ENCODE peak calls at places on chromosomes 6 and 20, in five cellular contexts. Z is heart left ventricle, G is IMR-90, E is uterus, L is adrenal gland. Q is an unnamed sample.

GRCh38 chr6:167050903-167051302 is 51.7 kb downstream of the CEP43 start:
- DNase-seq in L (no peak), E (no peak), G (no peak), Z (no peak), Q (no peak)

GRCh38 chr20:50916934-50917333 is 14.3 kb downstream of the ADNP start:
- DNase-seq in Z (no peak), L (no peak), E (no peak), G (no peak), Q (no peak)

GRCh38 chr20:60583741-60584140 is 625.5 kb downstream of the CDH26 start:
- DNase-seq in G (no peak), Z (no peak), L (no peak), E (no peak), Q (no peak)

GRCh38 chr6:128179890-128180440 is 279.1 kb upstream of the THEMIS start:
- DNase-seq in E (no peak), L (no peak), G (no peak), Z (no peak), Q (no peak)

GRCh38 chr6:152981989-152982767 is 663 bp downstream of the FBXO5 start:
- DNase-seq in L (peak; percentile 51), G (no peak), Z (peak; percentile 25), E (peak; percentile 43), Q (no peak)

GRCh38 chr6:159984268-159984786 is 15.4 kb downstream of the IGF2R start:
- DNase-seq in G (peak; percentile 93), Z (no peak), L (no peak), E (no peak), Q (no peak)

GRCh38 chr6:35392111-35392702 is 49.8 kb downstream of the PPARD start:
- DNase-seq in Z (no peak), G (no peak), E (no peak), L (no peak), Q (peak; percentile 89)

GRCh38 chr6:7298113-7298512 is 14.9 kb downstream of the SSR1 start:
- DNase-seq in G (no peak), E (no peak), Z (no peak), L (no peak), Q (no peak)

GRCh38 chr20:17627101-17627950 is 54.7 kb downstream of the RRBP1 start:
- DNase-seq in Z (no peak), G (no peak), L (no peak), E (peak; percentile 15), Q (peak; percentile 42)

GRCh38 chr6:98764378-98764911 is 69.9 kb upstream of the POU3F2 start:
- DNase-seq in Z (no peak), L (no peak), G (peak; percentile 0), E (no peak), Q (no peak)
- H3K4me3 ChIP-seq in Z (peak overlapping the region; percentile 8), L (no peak overlapping the region), G (peak overlapping the region; percentile 67), E (no peak overlapping the region), Q (no peak overlapping the region)

GRCh38 chr6:17394192-17394611 is 807 bp downstream of the CAP2 start:
- DNase-seq in L (peak; percentile 52), G (peak; percentile 79), Z (peak; percentile 42), E (peak; percentile 50), Q (no peak)

GRCh38 chr6:17396256-17396655 is 2.9 kb downstream of the CAP2 start:
- DNase-seq in G (no peak), Z (no peak), L (no peak), E (no peak), Q (no peak)

GRCh38 chr6:17392978-17393334 is 439 bp upstream of the CAP2 start:
- DNase-seq in Z (no peak), E (no peak), G (no peak), L (no peak), Q (no peak)

GRCh38 chr6:17395112-17395511 is 1.7 kb downstream of the CAP2 start:
- DNase-seq in Z (no peak), E (no peak), L (no peak), G (no peak), Q (no peak)

GRCh38 chr6:17393335-17394191 is at the start of gene CAP2:
- DNase-seq in Z (peak; percentile 76), E (peak; percentile 59), L (peak; percentile 63), G (peak; percentile 59), Q (peak; percentile 60)
- TF ChIP-seq POLR2A in Z (no peak), E (no peak), L (peak; percentile 26), G (peak; percentile 39), Q (no peak)

GRCh38 chr20:3765171-3765887 is 2.2 kb downstream of the ADISSP start:
- DNase-seq in L (no peak), Z (peak; percentile 63), G (no peak), E (no peak), Q (no peak)
- H3K4me3 ChIP-seq in L (no peak overlapping the region), Z (peak overlapping the region; percentile 69), G (no peak overlapping the region), E (no peak overlapping the region), Q (no peak overlapping the region)

DNA sequence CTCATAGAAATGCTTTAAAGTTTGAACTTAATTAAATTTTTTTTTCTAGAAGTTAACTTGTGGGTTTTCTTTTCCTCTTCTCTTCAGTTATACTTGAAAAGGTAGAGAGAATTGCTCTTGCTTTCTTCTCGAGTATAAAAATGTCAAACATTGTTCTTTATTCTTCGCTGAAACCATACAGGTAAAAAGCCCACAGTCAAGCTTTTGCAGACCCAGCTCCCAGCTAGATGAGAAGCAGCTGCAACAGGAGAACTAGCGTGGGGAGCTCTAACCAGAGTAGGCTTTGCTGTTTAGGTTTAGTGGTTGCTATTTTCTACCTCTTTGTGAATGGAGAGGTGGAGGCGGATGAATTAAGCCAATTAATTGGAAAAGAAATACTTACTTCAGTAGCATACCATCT is 102.7 kb downstream of the JARID2 start:
- DNase-seq in Z (no peak), L (no peak), G (no peak), E (no peak), Q (no peak)
- TF ChIP-seq POLR2A in Z (no peak), L (no peak), G (no peak), E (no peak), Q (no peak)

GRCh38 chr6:105839266-105839665 is 246.9 kb upstream of the PRDM1 start:
- DNase-seq in L (no peak), G (peak; percentile 19), E (no peak), Z (no peak), Q (no peak)
- H3K4me3 ChIP-seq in L (no peak overlapping the region), G (no peak overlapping the region), E (no peak overlapping the region), Z (no peak overlapping the region), Q (no peak overlapping the region)

DNA sequence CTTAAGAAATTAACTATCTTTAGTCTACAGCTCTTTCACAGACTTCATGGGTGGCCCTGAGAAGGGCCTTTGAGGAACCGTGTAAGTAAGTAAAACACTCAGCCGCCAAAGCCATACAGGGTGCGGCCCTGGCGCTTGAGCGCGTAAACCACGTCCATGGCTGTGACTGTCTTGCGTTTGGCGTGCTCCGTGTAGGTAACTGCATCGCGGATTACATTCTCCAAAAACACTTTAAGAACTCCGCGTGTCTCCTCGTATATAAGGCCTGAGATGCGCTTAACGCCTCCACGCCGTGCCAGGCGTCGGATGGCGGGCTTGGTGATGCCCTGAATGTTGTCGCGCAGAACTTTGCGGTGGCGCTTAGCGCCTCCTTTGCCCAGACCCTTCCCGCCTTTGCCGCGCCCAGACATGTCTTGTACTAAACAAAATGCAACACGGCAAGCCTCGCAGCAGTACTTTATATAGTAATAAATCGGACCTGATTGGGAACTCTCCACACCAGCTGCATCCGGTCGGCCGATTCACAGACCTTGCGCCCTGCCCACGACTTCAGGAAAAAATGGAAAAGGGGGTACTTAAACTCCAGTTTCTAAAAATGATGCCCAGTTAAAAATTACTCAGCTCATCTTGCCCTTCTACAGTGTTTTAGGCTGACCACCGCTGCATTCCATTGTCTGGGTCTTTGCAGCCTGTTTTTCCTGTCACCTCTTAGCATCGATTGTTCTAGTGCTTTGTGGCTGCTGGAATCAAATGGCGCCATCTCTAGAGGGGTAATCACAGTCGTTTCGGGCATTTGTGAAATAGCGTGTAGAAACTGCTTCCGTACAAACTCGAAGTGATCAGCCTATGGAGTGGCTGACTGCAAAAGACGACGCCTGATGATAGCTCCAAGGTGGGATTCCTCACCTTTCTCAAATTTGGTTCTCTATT is 38.8 kb downstream of the OR2B2 start:
- DNase-seq in E (peak; percentile 21), G (peak; percentile 83), L (peak; percentile 56), Z (peak; percentile 63), Q (peak; percentile 77)
- TF ChIP-seq POLR2A in E (no peak), G (peak; percentile 92), L (peak; percentile 63), Z (no peak), Q (peak; percentile 90)